ENCODE peak calls at places on chromosomes 12 and 14, in four cellular contexts. One of them, this sample, is unnamed.

GRCh38 chr14:93056840-93057585 is 58.7 kb downstream of the ITPK1 start:
- DNase-seq in body of pancreas: peak
- DNase-seq in Daoy: no peak
- DNase-seq in effector CD4-positive, alpha-beta T cell: no peak
- DNase-seq in this sample: peak

GRCh38 chr12:110744176-110744575 is 1.5 kb upstream of the PPP1CC start:
- DNase-seq in body of pancreas: peak
- DNase-seq in Daoy: peak
- DNase-seq in effector CD4-positive, alpha-beta T cell: no peak
- DNase-seq in this sample: peak

GRCh38 chr14:56004807-56005579 is 113.2 kb upstream of the PELI2 start:
- DNase-seq in body of pancreas: peak
- DNase-seq in Daoy: peak
- DNase-seq in effector CD4-positive, alpha-beta T cell: no peak
- DNase-seq in this sample: peak

GRCh38 chr14:97956944-97957343 is 1159.8 kb downstream of the VRK1 start:
- DNase-seq in body of pancreas: no peak
- DNase-seq in Daoy: no peak
- DNase-seq in effector CD4-positive, alpha-beta T cell: no peak
- DNase-seq in this sample: no peak

GRCh38 chr12:64672925-64673409 is 62.7 kb downstream of the RASSF3 start:
- DNase-seq in body of pancreas: peak
- DNase-seq in Daoy: peak
- DNase-seq in effector CD4-positive, alpha-beta T cell: no peak
- DNase-seq in this sample: no peak

GRCh38 chr14:32331227-32331597 is 2.1 kb downstream of the AKAP6 start:
- DNase-seq in body of pancreas: no peak
- DNase-seq in Daoy: no peak
- DNase-seq in effector CD4-positive, alpha-beta T cell: no peak
- DNase-seq in this sample: no peak

GRCh38 chr14:70653662-70654061 is 11.9 kb downstream of the TTC9 start:
- DNase-seq in body of pancreas: no peak
- DNase-seq in Daoy: no peak
- DNase-seq in effector CD4-positive, alpha-beta T cell: no peak
- DNase-seq in this sample: no peak

GRCh38 chr14:82451675-82452074 is 918.0 kb upstream of the SEL1L start:
- DNase-seq in body of pancreas: no peak
- DNase-seq in Daoy: no peak
- DNase-seq in effector CD4-positive, alpha-beta T cell: no peak
- DNase-seq in this sample: no peak

GRCh38 chr14:90664911-90665695 is 151.1 kb downstream of the TTC7B start:
- DNase-seq in body of pancreas: no peak
- DNase-seq in Daoy: no peak
- DNase-seq in effector CD4-positive, alpha-beta T cell: no peak
- DNase-seq in this sample: no peak

GRCh38 chr14:89160437-89160836 is 256.6 kb downstream of the FOXN3 start:
- DNase-seq in body of pancreas: no peak
- DNase-seq in Daoy: no peak
- DNase-seq in effector CD4-positive, alpha-beta T cell: no peak
- DNase-seq in this sample: no peak

GRCh38 chr12:104575442-104575841 is 118.7 kb downstream of the CHST11 start:
- DNase-seq in body of pancreas: no peak
- DNase-seq in Daoy: no peak
- DNase-seq in effector CD4-positive, alpha-beta T cell: no peak
- DNase-seq in this sample: no peak

GRCh38 chr12:16606936-16607335 is 974 bp upstream of the LMO3 start:
- DNase-seq in body of pancreas: no peak
- DNase-seq in Daoy: no peak
- DNase-seq in effector CD4-positive, alpha-beta T cell: no peak
- DNase-seq in this sample: no peak

This sample was measured in T1000.